ENCODE peak calls at places on chromosomes 16 and 17, in nine cellular contexts. O is thoracic aorta; R is GM23248; M is tibial artery; G is H9; T is mucosa of descending colon; X is aorta; Z is CD8-positive, alpha-beta T cell; Y is fibroblast of lung. C is an unnamed sample. For H3K4me1, the result is how much of the 10 kb centered on the place peaks cover.

GRCh38 chr16:69796285-69797118 is 34.4 kb downstream of the WWP2 start:
- DNase-seq in O (no peak), R (peak), M (no peak), G (peak), T (peak), X (no peak), Z (no peak), Y (peak), C (peak)

GRCh38 chr16:31487720-31488629 is 5.1 kb downstream of the SLC5A2 start:
- DNase-seq in O (no peak), R (peak), M (no peak), G (peak), T (peak), X (peak), Z (peak), Y (peak), C (peak)

GRCh38 chr16:47847220-47847970 is 308.4 kb downstream of the ABCC12 start:
- DNase-seq in O (no peak), R (no peak), M (no peak), G (no peak), T (no peak), X (no peak), Z (no peak), Y (peak), C (no peak)

GRCh38 chr17:79501910-79502309 is 108.9 kb downstream of the RBFOX3 start:
- DNase-seq in O (no peak), R (no peak), M (no peak), G (no peak), T (no peak), X (no peak), Z (no peak), Y (no peak), C (no peak)

GRCh38 chr17:63337579-63337978 is 108.5 kb downstream of the CYB561 start:
- DNase-seq in O (no peak), R (no peak), M (no peak), G (no peak), T (no peak), X (no peak), Z (no peak), Y (no peak), C (no peak)

GRCh38 chr17:59695943-59696681 is 11.1 kb downstream of the PTRH2 start:
- DNase-seq in O (no peak), R (peak), M (no peak), G (no peak), T (no peak), X (no peak), Z (no peak), Y (peak), C (no peak)

GRCh38 chr17:27380551-27380950 is 75.7 kb upstream of the KSR1 start:
- DNase-seq in O (no peak), R (no peak), M (no peak), G (no peak), T (no peak), X (peak), Z (no peak), Y (no peak), C (no peak)

GRCh38 chr17:14772776-14773175 is 471.9 kb downstream of the HS3ST3B1 start:
- DNase-seq in O (no peak), R (no peak), M (no peak), G (no peak), T (no peak), X (no peak), Z (no peak), Y (no peak), C (no peak)

GRCh38 chr17:31067699-31068184 is 27.0 kb upstream of the NF1 start:
- DNase-seq in O (no peak), R (peak), M (no peak), G (no peak), T (no peak), X (no peak), Z (no peak), Y (peak), C (no peak)

GRCh38 chr17:50175035-50175788 is 9.4 kb downstream of the SGCA start:
- DNase-seq in O (no peak), R (peak), M (no peak), G (no peak), T (no peak), X (peak), Z (no peak), Y (no peak), C (no peak)

GRCh38 chr16:30903002-30903401 is 6.6 kb downstream of the CTF1 start:
- DNase-seq in O (no peak), R (no peak), M (no peak), G (no peak), T (no peak), X (no peak), Z (no peak), Y (no peak), C (no peak)

GRCh38 chr16:14249291-14250032 is 178.3 kb downstream of the MRTFB start:
- DNase-seq in O (no peak), R (peak), M (no peak), G (no peak), T (peak), X (no peak), Z (peak), Y (peak), C (peak)

GRCh38 chr17:20966869-20967268 is 75.9 kb downstream of the USP22 start:
- DNase-seq in O (no peak), R (no peak), M (no peak), G (no peak), T (peak), X (no peak), Z (no peak), Y (no peak), C (no peak)

GRCh38 chr17:2721603-2722002 is 10.0 kb upstream of the CLUH start:
- DNase-seq in O (no peak), R (no peak), M (no peak), G (no peak), T (no peak), X (no peak), Z (no peak), Y (no peak), C (no peak)

GRCh38 chr16:46898006-46898405 is 13.8 kb downstream of the GPT2 start:
- DNase-seq in O (no peak), R (no peak), M (no peak), G (no peak), T (no peak), X (no peak), Z (no peak), Y (no peak), C (no peak)

GRCh38 chr17:29613371-29613837 is 9.3 kb downstream of the CORO6 start:
- DNase-seq in O (peak), R (peak), M (peak), G (peak), T (peak), X (peak), Z (peak), Y (peak), C (peak)

GRCh38 chr17:17842111-17842876 is 5.5 kb upstream of the SREBF1 start:
- DNase-seq in O (no peak), R (no peak), M (no peak), G (no peak), T (peak), X (no peak), Z (no peak), Y (no peak), C (no peak)
- H3K4me1 ChIP-seq in O (under half), R (under half), M (half or more), G (under half), T (under half), X (under half), Z (under half), Y (under half), C (under half)

DNA sequence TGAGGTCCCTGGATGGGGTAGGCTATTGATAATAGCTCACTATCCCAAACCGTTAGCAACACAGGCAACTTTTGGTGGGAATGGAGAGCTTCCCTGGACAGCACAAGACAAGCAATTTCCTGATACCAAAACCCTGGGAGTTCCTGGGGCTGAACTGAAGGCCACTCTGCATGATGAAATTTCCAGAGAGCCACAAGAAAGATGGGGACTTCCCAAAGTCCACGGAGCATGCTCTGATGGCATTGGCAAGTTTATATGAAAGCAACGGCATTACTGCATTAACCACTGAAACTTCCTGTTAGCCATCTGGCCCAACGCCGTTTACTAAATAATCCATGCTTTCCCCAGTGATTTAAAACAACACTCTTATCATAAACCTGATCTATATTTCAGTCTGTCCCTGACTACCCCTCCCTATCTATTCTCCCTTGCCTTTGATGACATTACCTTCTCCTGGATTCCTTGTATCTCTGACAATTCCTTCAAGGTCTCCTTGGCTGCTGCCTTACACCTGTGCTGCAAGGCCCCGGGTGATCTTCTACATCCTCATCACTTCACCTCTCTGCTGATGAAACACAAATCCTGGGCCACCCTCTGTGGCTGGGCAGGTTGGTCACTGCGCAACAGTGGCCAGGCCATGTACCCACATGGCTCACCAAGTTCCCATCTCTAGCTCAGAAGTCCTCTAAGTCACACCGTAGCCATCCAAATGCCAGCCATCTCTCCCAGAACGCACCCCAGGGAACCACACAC is 108.5 kb upstream of the RCVRN start:
- DNase-seq in O (no peak), R (peak), M (peak), G (no peak), T (peak), X (no peak), Z (no peak), Y (peak), C (no peak)
- H3K4me1 ChIP-seq in O (under half), R (under half), M (under half), G (under half), T (under half), X (under half), Z (under half), Y (under half), C (under half)

GRCh38 chr16:10954903-10955302 is 10.5 kb downstream of the CLEC16A start:
- DNase-seq in O (no peak), R (no peak), M (no peak), G (no peak), T (no peak), X (no peak), Z (no peak), Y (no peak), C (no peak)
- H3K4me1 ChIP-seq in O (under half), R (under half), M (under half), G (under half), T (under half), X (under half), Z (under half), Y (under half), C (under half)

GRCh38 chr16:85602831-85603755 is 10.0 kb upstream of the GSE1 start:
- DNase-seq in O (no peak), R (no peak), M (no peak), G (no peak), T (no peak), X (no peak), Z (no peak), Y (no peak), C (no peak)
- H3K4me1 ChIP-seq in O (under half), R (under half), M (under half), G (under half), T (under half), X (under half), Z (under half), Y (under half), C (under half)

GRCh38 chr17:38904892-38905291 is 20.5 kb upstream of the LASP1NB start:
- DNase-seq in O (no peak), R (no peak), M (no peak), G (no peak), T (no peak), X (no peak), Z (no peak), Y (no peak), C (no peak)
- H3K4me1 ChIP-seq in O (under half), R (under half), M (half or more), G (under half), T (under half), X (under half), Z (half or more), Y (under half), C (under half)

GRCh38 chr17:72409405-72410002 is 288.7 kb downstream of the SOX9 start:
- DNase-seq in O (no peak), R (no peak), M (no peak), G (no peak), T (no peak), X (no peak), Z (no peak), Y (no peak), C (no peak)
- H3K4me1 ChIP-seq in O (under half), R (under half), M (under half), G (under half), T (under half), X (under half), Z (under half), Y (under half), C (under half)

GRCh38 chr16:67181346-67181745 is 2.4 kb downstream of the MATCAP1 start:
- DNase-seq in O (no peak), R (peak), M (no peak), G (no peak), T (no peak), X (peak), Z (no peak), Y (peak), C (no peak)

GRCh38 chr16:67180166-67180565 is 3.6 kb downstream of the MATCAP1 start:
- DNase-seq in O (no peak), R (no peak), M (no peak), G (no peak), T (no peak), X (peak), Z (no peak), Y (no peak), C (no peak)

GRCh38 chr16:67182288-67182687 is 1.5 kb downstream of the MATCAP1 start:
- DNase-seq in O (no peak), R (no peak), M (no peak), G (no peak), T (no peak), X (no peak), Z (no peak), Y (no peak), C (no peak)

GRCh38 chr16:67177743-67178699 is 5.7 kb downstream of the MATCAP1 start:
- DNase-seq in O (no peak), R (peak), M (peak), G (peak), T (peak), X (peak), Z (no peak), Y (peak), C (peak)

DNA sequence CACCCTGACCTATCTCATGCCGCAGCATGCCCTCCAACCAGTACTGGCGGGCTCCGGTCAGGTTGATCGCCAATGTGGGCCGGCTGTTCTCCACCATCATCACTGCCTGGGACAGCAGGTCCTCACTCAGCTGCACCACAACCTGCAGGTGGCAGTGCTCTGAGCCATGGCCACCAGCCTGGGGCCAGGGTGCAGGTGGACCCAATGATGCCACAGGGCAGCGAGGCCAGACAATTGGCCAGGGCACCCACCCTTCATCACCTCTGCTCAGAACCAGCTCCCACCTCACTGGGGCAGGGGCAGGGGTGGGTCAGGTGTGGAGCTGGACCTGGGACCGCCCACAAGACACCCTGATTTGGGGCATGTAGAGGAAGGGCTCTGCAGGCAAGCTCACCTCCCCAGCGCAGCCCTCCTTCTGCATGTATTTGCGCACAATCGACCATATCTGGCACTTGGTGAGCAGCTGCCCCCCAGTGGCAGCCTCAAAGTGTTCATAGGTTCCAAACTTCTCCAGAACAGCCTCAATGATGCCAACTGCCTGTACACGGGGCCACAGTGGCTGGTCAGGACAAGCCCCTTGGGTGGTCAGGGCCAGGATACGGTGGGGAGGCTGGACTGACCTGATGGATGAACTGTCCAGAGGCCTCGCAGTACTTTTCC is 4.2 kb downstream of the MATCAP1 start:
- DNase-seq in O (no peak), R (peak), M (no peak), G (peak), T (no peak), X (peak), Z (no peak), Y (no peak), C (no peak)
- H3K4me1 ChIP-seq in O (under half), R (under half), M (under half), G (under half), T (under half), X (under half), Z (under half), Y (under half), C (under half)

DNA sequence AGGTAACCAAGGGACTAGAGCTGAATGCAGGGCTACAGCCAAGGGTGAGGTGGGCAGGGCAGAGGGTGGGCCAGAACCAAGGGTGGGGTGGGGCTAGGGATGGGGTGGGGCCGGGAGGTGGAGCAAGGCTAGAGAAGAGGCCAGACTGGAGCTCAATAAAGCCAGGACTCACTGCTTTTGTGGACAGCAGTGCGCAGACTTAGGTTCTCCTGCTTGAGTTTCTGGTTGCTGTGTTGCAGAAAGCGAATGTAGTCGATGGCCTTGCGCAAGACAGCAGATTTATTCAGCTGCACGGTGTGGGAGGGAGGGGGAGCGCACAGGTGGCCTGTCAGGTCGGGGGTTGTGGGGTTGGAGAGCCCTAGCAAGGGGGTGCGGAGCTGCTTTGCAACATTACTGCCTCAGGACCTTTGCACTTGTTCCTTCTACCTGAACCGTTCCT is 18.7 kb downstream of the SREBF1 start:
- DNase-seq in O (no peak), R (peak), M (no peak), G (no peak), T (peak), X (no peak), Z (no peak), Y (peak), C (no peak)
- H3K4me1 ChIP-seq in O (under half), R (under half), M (half or more), G (under half), T (under half), X (under half), Z (under half), Y (under half), C (under half)

DNA sequence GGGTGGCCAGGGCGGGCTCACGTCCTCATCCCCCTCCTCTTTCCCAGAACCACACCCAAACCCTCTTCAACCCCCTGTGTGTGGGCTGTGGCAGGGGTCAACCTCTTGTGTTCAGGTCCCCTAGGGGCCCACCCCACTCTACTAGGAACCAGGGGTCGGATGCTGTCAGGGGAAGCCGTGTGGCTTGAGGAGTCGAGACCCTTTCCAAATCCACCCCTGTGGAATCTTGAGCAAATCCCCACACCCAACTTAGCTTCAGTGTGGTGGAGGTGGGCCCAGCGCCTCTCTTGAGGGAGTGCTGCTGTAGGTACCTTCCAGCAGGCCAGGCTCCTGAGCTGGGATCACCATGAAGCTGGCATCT is 121.5 kb downstream of the MRM1 start:
- DNase-seq in O (no peak), R (no peak), M (no peak), G (no peak), T (no peak), X (no peak), Z (no peak), Y (no peak), C (no peak)
- H3K4me1 ChIP-seq in O (under half), R (under half), M (under half), G (under half), T (under half), X (under half), Z (under half), Y (under half), C (half or more)

GRCh38 chr17:81086789-81087551 is 52.0 kb downstream of the BAIAP2 start:
- DNase-seq in O (no peak), R (no peak), M (no peak), G (no peak), T (peak), X (no peak), Z (no peak), Y (no peak), C (no peak)
- H3K4me1 ChIP-seq in O (under half), R (under half), M (under half), G (under half), T (under half), X (under half), Z (under half), Y (under half), C (under half)

C was measured in CD8-positive, alpha-beta memory T cell.